ENCODE peak calls at places on chromosomes 12 and 14, in eight cellular contexts. One of them, this sample, is unnamed.

GRCh38 chr14:45211295-45211694 is 41.7 kb downstream of the MIS18BP1 start:
- DNase-seq in GM12878: no peak
- DNase-seq in HepG2: no peak
- DNase-seq in astrocyte: peak; percentile 12
- DNase-seq in IMR-90: no peak
- DNase-seq in mesendoderm: peak; percentile 45
- DNase-seq in neural progenitor cell: no peak
- DNase-seq in fibroblast of lung: no peak
- DNase-seq in this sample: no peak

GRCh38 chr14:101113835-101114725 is 210.6 kb upstream of the RTL1 start:
- DNase-seq in IMR-90: no peak
- DNase-seq in HepG2: no peak
- DNase-seq in GM12878: no peak
- DNase-seq in mesendoderm: no peak
- DNase-seq in fibroblast of lung: no peak
- DNase-seq in neural progenitor cell: no peak
- DNase-seq in astrocyte: no peak
- DNase-seq in this sample: no peak

GRCh38 chr14:99943620-99944019 is 121.6 kb upstream of the EVL start:
- DNase-seq in fibroblast of lung: no peak
- DNase-seq in mesendoderm: no peak
- DNase-seq in astrocyte: no peak
- DNase-seq in IMR-90: no peak
- DNase-seq in GM12878: no peak
- DNase-seq in HepG2: no peak
- DNase-seq in neural progenitor cell: no peak
- DNase-seq in this sample: no peak

GRCh38 chr14:23302290-23303225 is at the start of gene PPP1R3E:
- DNase-seq in GM12878: no peak
- DNase-seq in IMR-90: peak; percentile 41
- DNase-seq in fibroblast of lung: peak; percentile 52
- DNase-seq in mesendoderm: peak; percentile 80
- DNase-seq in astrocyte: no peak
- DNase-seq in HepG2: peak; percentile 84
- DNase-seq in neural progenitor cell: peak; percentile 84
- DNase-seq in this sample: peak; percentile 84

GRCh38 chr12:69570000-69570516 is 15.2 kb upstream of the CCT2 start:
- DNase-seq in fibroblast of lung: no peak
- DNase-seq in GM12878: no peak
- DNase-seq in astrocyte: peak; percentile 95
- DNase-seq in IMR-90: no peak
- DNase-seq in neural progenitor cell: no peak
- DNase-seq in HepG2: no peak
- DNase-seq in mesendoderm: no peak
- DNase-seq in this sample: no peak

GRCh38 chr14:38042356-38042755 is 165.3 kb upstream of the SSTR1 start:
- DNase-seq in HepG2: peak; percentile 38
- DNase-seq in astrocyte: peak; percentile 47
- DNase-seq in mesendoderm: peak; percentile 87
- DNase-seq in GM12878: no peak
- DNase-seq in fibroblast of lung: peak; percentile 68
- DNase-seq in IMR-90: peak; percentile 75
- DNase-seq in neural progenitor cell: no peak
- DNase-seq in this sample: no peak

GRCh38 chr14:102644523-102644922 is 52.1 kb downstream of the RCOR1 start:
- DNase-seq in astrocyte: no peak
- DNase-seq in GM12878: no peak
- DNase-seq in HepG2: no peak
- DNase-seq in mesendoderm: no peak
- DNase-seq in neural progenitor cell: no peak
- DNase-seq in fibroblast of lung: no peak
- DNase-seq in IMR-90: no peak
- DNase-seq in this sample: no peak

GRCh38 chr12:109705291-109705690 is 8.3 kb upstream of the FAM222A start:
- DNase-seq in IMR-90: no peak
- DNase-seq in astrocyte: no peak
- DNase-seq in HepG2: no peak
- DNase-seq in mesendoderm: no peak
- DNase-seq in GM12878: no peak
- DNase-seq in neural progenitor cell: no peak
- DNase-seq in fibroblast of lung: no peak
- DNase-seq in this sample: no peak

GRCh38 chr12:120240495-120240833 is 25.1 kb downstream of the PXN start:
- DNase-seq in astrocyte: no peak
- DNase-seq in neural progenitor cell: no peak
- DNase-seq in HepG2: no peak
- DNase-seq in GM12878: no peak
- DNase-seq in fibroblast of lung: no peak
- DNase-seq in IMR-90: no peak
- DNase-seq in mesendoderm: no peak
- DNase-seq in this sample: no peak

GRCh38 chr12:123070267-123071081 is 80.4 kb downstream of the PITPNM2 start:
- DNase-seq in GM12878: no peak
- DNase-seq in astrocyte: no peak
- DNase-seq in mesendoderm: no peak
- DNase-seq in IMR-90: no peak
- DNase-seq in fibroblast of lung: no peak
- DNase-seq in neural progenitor cell: no peak
- DNase-seq in HepG2: no peak
- DNase-seq in this sample: no peak

GRCh38 chr12:100573499-100574261 is at the start of gene GAS2L3:
- DNase-seq in fibroblast of lung: peak; percentile 80
- DNase-seq in mesendoderm: peak; percentile 92
- DNase-seq in IMR-90: peak; percentile 79
- DNase-seq in neural progenitor cell: peak; percentile 96
- DNase-seq in HepG2: peak; percentile 83
- DNase-seq in GM12878: no peak
- DNase-seq in astrocyte: peak; percentile 66
- DNase-seq in this sample: peak; percentile 81

GRCh38 chr14:76118594-76118993 is 33.1 kb upstream of the GPATCH2L start:
- DNase-seq in HepG2: peak; percentile 49
- DNase-seq in GM12878: no peak
- DNase-seq in IMR-90: no peak
- DNase-seq in fibroblast of lung: no peak
- DNase-seq in neural progenitor cell: no peak
- DNase-seq in mesendoderm: no peak
- DNase-seq in astrocyte: no peak
- DNase-seq in this sample: no peak

GRCh38 chr14:89813485-89814080 is 140.9 kb downstream of the EFCAB11 start:
- DNase-seq in IMR-90: peak; percentile 96
- DNase-seq in neural progenitor cell: peak; percentile 39
- DNase-seq in fibroblast of lung: peak; percentile 52
- DNase-seq in HepG2: no peak
- DNase-seq in GM12878: no peak
- DNase-seq in astrocyte: peak; percentile 98
- DNase-seq in mesendoderm: peak; percentile 90
- DNase-seq in this sample: no peak

GRCh38 chr12:41619705-41620104 is 431.6 kb downstream of the PDZRN4 start:
- DNase-seq in IMR-90: no peak
- DNase-seq in fibroblast of lung: no peak
- DNase-seq in mesendoderm: peak; percentile 18
- DNase-seq in GM12878: no peak
- DNase-seq in HepG2: no peak
- DNase-seq in neural progenitor cell: peak; percentile 28
- DNase-seq in astrocyte: no peak
- DNase-seq in this sample: no peak

GRCh38 chr14:22070119-22070982 is 396.7 kb upstream of the OR4E1 start:
- DNase-seq in fibroblast of lung: peak; percentile 0
- DNase-seq in mesendoderm: peak; percentile 61
- DNase-seq in HepG2: no peak
- DNase-seq in IMR-90: no peak
- DNase-seq in astrocyte: no peak
- DNase-seq in neural progenitor cell: peak; percentile 53
- DNase-seq in GM12878: no peak
- DNase-seq in this sample: peak; percentile 64

GRCh38 chr14:50813544-50813863 is 17.5 kb downstream of the NIN start:
- DNase-seq in neural progenitor cell: no peak
- DNase-seq in astrocyte: no peak
- DNase-seq in GM12878: peak; percentile 38
- DNase-seq in HepG2: no peak
- DNase-seq in fibroblast of lung: no peak
- DNase-seq in mesendoderm: no peak
- DNase-seq in IMR-90: no peak
- DNase-seq in this sample: no peak

GRCh38 chr14:50816419-50817047 is 14.4 kb downstream of the NIN start:
- DNase-seq in GM12878: no peak
- DNase-seq in fibroblast of lung: peak; percentile 59
- DNase-seq in HepG2: peak; percentile 34
- DNase-seq in IMR-90: peak; percentile 70
- DNase-seq in astrocyte: peak; percentile 47
- DNase-seq in mesendoderm: no peak
- DNase-seq in neural progenitor cell: no peak
- DNase-seq in this sample: no peak

GRCh38 chr14:50812180-50812579 is 18.8 kb downstream of the NIN start:
- DNase-seq in HepG2: no peak
- DNase-seq in astrocyte: no peak
- DNase-seq in IMR-90: no peak
- DNase-seq in GM12878: no peak
- DNase-seq in neural progenitor cell: no peak
- DNase-seq in fibroblast of lung: no peak
- DNase-seq in mesendoderm: no peak
- DNase-seq in this sample: no peak

GRCh38 chr14:50814161-50814560 is 16.8 kb downstream of the NIN start:
- DNase-seq in GM12878: no peak
- DNase-seq in fibroblast of lung: no peak
- DNase-seq in IMR-90: no peak
- DNase-seq in neural progenitor cell: no peak
- DNase-seq in astrocyte: no peak
- DNase-seq in mesendoderm: no peak
- DNase-seq in HepG2: no peak
- DNase-seq in this sample: no peak

GRCh38 chr14:50812856-50813543 is 18.0 kb downstream of the NIN start:
- DNase-seq in fibroblast of lung: no peak
- DNase-seq in neural progenitor cell: no peak
- DNase-seq in astrocyte: no peak
- DNase-seq in HepG2: no peak
- DNase-seq in mesendoderm: no peak
- DNase-seq in IMR-90: no peak
- DNase-seq in GM12878: no peak
- DNase-seq in this sample: no peak
- H3K4me2 ChIP-seq in fibroblast of lung: no peak overlapping the region
- H3K4me2 ChIP-seq in neural progenitor cell: no peak overlapping the region
- H3K4me2 ChIP-seq in astrocyte: no peak overlapping the region
- H3K4me2 ChIP-seq in HepG2: no peak overlapping the region
- H3K4me2 ChIP-seq in mesendoderm: no peak overlapping the region
- H3K4me2 ChIP-seq in IMR-90: no peak overlapping the region
- H3K4me2 ChIP-seq in GM12878: peak overlapping the region; percentile 78
- H3K4me2 ChIP-seq in this sample: no peak overlapping the region

GRCh38 chr12:121767525-121768016 is 25.9 kb downstream of the RHOF start:
- DNase-seq in mesendoderm: no peak
- DNase-seq in HepG2: no peak
- DNase-seq in GM12878: no peak
- DNase-seq in fibroblast of lung: peak; percentile 73
- DNase-seq in astrocyte: peak; percentile 83
- DNase-seq in IMR-90: peak; percentile 81
- DNase-seq in neural progenitor cell: no peak
- DNase-seq in this sample: no peak

GRCh38 chr12:121766290-121767039 is 27.0 kb downstream of the RHOF start:
- DNase-seq in astrocyte: no peak
- DNase-seq in neural progenitor cell: no peak
- DNase-seq in mesendoderm: no peak
- DNase-seq in HepG2: no peak
- DNase-seq in fibroblast of lung: no peak
- DNase-seq in GM12878: no peak
- DNase-seq in IMR-90: peak; percentile 10
- DNase-seq in this sample: no peak

GRCh38 chr12:121765573-121765972 is 27.9 kb downstream of the RHOF start:
- DNase-seq in neural progenitor cell: no peak
- DNase-seq in HepG2: no peak
- DNase-seq in IMR-90: peak; percentile 97
- DNase-seq in fibroblast of lung: peak; percentile 89
- DNase-seq in GM12878: no peak
- DNase-seq in mesendoderm: peak; percentile 85
- DNase-seq in astrocyte: peak; percentile 92
- DNase-seq in this sample: no peak

GRCh38 chr12:121762269-121762668 is 31.2 kb downstream of the RHOF start:
- DNase-seq in GM12878: no peak
- DNase-seq in neural progenitor cell: no peak
- DNase-seq in astrocyte: peak; percentile 34
- DNase-seq in HepG2: no peak
- DNase-seq in IMR-90: peak; percentile 47
- DNase-seq in mesendoderm: peak; percentile 46
- DNase-seq in fibroblast of lung: peak; percentile 57
- DNase-seq in this sample: no peak

DNA sequence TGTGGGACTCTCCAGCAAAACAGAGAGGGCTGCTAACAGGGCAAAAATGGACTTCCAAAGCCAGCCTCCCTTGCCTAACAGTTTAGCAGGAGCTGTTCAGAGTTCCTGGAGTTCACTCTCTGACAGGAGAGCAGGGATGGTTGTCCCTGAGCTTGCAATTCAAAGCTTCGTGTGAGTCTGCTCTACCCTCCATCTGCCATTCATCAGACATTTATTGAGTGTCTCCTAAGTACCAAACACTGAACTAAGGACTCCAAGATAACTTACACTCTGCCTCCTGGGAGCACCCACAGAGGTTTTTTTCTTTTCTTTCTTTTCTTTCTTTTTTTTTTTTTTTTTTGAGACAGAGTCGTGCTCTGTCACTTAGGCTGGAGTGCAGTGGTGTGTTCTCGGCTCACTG is 28.7 kb downstream of the RHOF start:
- DNase-seq in astrocyte: no peak
- DNase-seq in mesendoderm: no peak
- DNase-seq in IMR-90: no peak
- DNase-seq in fibroblast of lung: no peak
- DNase-seq in HepG2: no peak
- DNase-seq in GM12878: no peak
- DNase-seq in neural progenitor cell: no peak
- DNase-seq in this sample: no peak
- H3K9ac ChIP-seq in astrocyte: no peak overlapping the region
- H3K9ac ChIP-seq in mesendoderm: no peak overlapping the region
- H3K9ac ChIP-seq in IMR-90: no peak overlapping the region
- H3K9ac ChIP-seq in fibroblast of lung: no peak overlapping the region
- H3K9ac ChIP-seq in HepG2: no peak overlapping the region
- H3K9ac ChIP-seq in GM12878: no peak overlapping the region
- H3K9ac ChIP-seq in neural progenitor cell: no peak overlapping the region
- H3K9ac ChIP-seq in this sample: no peak overlapping the region

DNA sequence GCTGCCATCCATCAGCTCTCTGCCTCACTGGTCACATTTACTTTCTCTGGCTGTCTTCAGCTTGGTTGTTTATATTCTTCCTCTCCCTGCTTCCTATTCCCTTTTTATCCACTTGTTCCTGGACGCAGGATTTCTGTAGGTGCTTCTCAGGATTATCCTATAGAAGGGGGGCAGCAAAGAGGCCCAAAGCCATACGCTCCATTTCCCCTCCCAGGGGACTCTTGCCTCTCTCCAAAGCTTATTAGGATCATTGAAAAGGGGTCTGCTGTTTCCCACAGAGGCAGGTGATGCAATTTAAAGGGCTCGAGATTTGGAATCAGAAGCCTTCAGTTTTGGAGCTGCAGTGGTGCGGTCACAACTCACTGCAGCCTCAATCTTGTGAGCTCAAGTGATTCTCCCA is 31.5 kb upstream of the SYNDIG1L start:
- DNase-seq in GM12878: no peak
- DNase-seq in IMR-90: no peak
- DNase-seq in neural progenitor cell: peak; percentile 50
- DNase-seq in fibroblast of lung: no peak
- DNase-seq in astrocyte: no peak
- DNase-seq in mesendoderm: no peak
- DNase-seq in HepG2: no peak
- DNase-seq in this sample: no peak
- H3K4me2 ChIP-seq in GM12878: no peak overlapping the region
- H3K4me2 ChIP-seq in IMR-90: no peak overlapping the region
- H3K4me2 ChIP-seq in neural progenitor cell: peak overlapping the region; percentile 49
- H3K4me2 ChIP-seq in fibroblast of lung: no peak overlapping the region
- H3K4me2 ChIP-seq in astrocyte: no peak overlapping the region
- H3K4me2 ChIP-seq in mesendoderm: no peak overlapping the region
- H3K4me2 ChIP-seq in HepG2: no peak overlapping the region
- H3K4me2 ChIP-seq in this sample: no peak overlapping the region

GRCh38 chr12:96044017-96044985 is 8.9 kb upstream of the LTA4H start:
- DNase-seq in HepG2: no peak
- DNase-seq in fibroblast of lung: peak; percentile 92
- DNase-seq in GM12878: no peak
- DNase-seq in mesendoderm: no peak
- DNase-seq in IMR-90: peak; percentile 84
- DNase-seq in neural progenitor cell: no peak
- DNase-seq in astrocyte: peak; percentile 64
- DNase-seq in this sample: no peak
- H3K9ac ChIP-seq in HepG2: no peak overlapping the region
- H3K9ac ChIP-seq in fibroblast of lung: no peak overlapping the region
- H3K9ac ChIP-seq in GM12878: no peak overlapping the region
- H3K9ac ChIP-seq in mesendoderm: no peak overlapping the region
- H3K9ac ChIP-seq in IMR-90: no peak overlapping the region
- H3K9ac ChIP-seq in neural progenitor cell: no peak overlapping the region
- H3K9ac ChIP-seq in astrocyte: no peak overlapping the region
- H3K9ac ChIP-seq in this sample: no peak overlapping the region